ENCODE peak calls at places on chromosomes 7 and 10, in eight cellular contexts. M is AG04449, G is HCEC 1CT, Q is HEK293T, I is WTC11, R is dermis blood vessel endothelial cell, P is lower lobe of right lung, H is T-helper 9 cell. S is an unnamed sample.

GRCh38 chr7:82364671-82365070 is 78.9 kb downstream of the CACNA2D1 start:
- DNase-seq in I (no peak), M (no peak), G (no peak), Q (no peak), P (no peak), R (no peak), H (no peak), S (no peak)

GRCh38 chr7:82631998-82632397 is 188.4 kb upstream of the CACNA2D1 start:
- DNase-seq in Q (no peak), I (no peak), M (no peak), R (no peak), P (no peak), G (peak; percentile 23), H (no peak), S (no peak)

GRCh38 chr10:10930979-10931743 is 86.5 kb upstream of the CELF2 start:
- DNase-seq in P (no peak), G (no peak), M (no peak), R (peak; percentile 9), H (no peak), Q (no peak), I (peak; percentile 20), S (no peak)

GRCh38 chr10:7519351-7519750 is 108.5 kb upstream of the SFMBT2 start:
- DNase-seq in H (no peak), G (no peak), Q (no peak), M (no peak), I (no peak), R (no peak), P (no peak), S (no peak)

GRCh38 chr10:103765168-103765567 is 90.2 kb downstream of the SH3PXD2A start:
- DNase-seq in R (peak; percentile 86), I (no peak), M (no peak), P (no peak), Q (no peak), H (no peak), G (peak; percentile 71), S (no peak)

GRCh38 chr7:69192134-69192533 is 406.1 kb upstream of the AUTS2 start:
- DNase-seq in H (no peak), G (no peak), R (no peak), P (no peak), Q (no peak), I (no peak), M (no peak), S (no peak)

GRCh38 chr7:23287612-23288011 is 11.5 kb upstream of the MALSU1 start:
- DNase-seq in R (no peak), M (no peak), H (no peak), G (no peak), P (no peak), I (no peak), Q (no peak), S (no peak)

GRCh38 chr7:33677556-33677955 is 227.8 kb upstream of the BMPER start:
- DNase-seq in G (peak; percentile 77), M (no peak), H (no peak), I (no peak), P (no peak), Q (no peak), R (no peak), S (no peak)

GRCh38 chr7:152354061-152354460 is 81.7 kb downstream of the KMT2C start:
- DNase-seq in P (no peak), G (peak; percentile 18), I (no peak), R (no peak), H (no peak), M (no peak), Q (no peak), S (no peak)

GRCh38 chr10:125785831-125786230 is 10.2 kb upstream of the MMP21 start:
- DNase-seq in G (no peak), H (no peak), R (no peak), M (no peak), P (no peak), I (no peak), Q (no peak), S (no peak)

GRCh38 chr10:59465089-59465488 is 102.7 kb upstream of the FAM13C start:
- DNase-seq in M (no peak), P (no peak), I (no peak), H (no peak), G (peak; percentile 37), Q (no peak), R (peak; percentile 4), S (no peak)

GRCh38 chr10:93199221-93199681 is 125.6 kb downstream of the CYP26A1 start:
- DNase-seq in H (no peak), M (peak; percentile 38), G (peak; percentile 25), Q (no peak), R (peak; percentile 39), P (peak; percentile 73), I (no peak), S (peak; percentile 84)

GRCh38 chr10:43808136-43808535 is 159.5 kb upstream of the ZNF32 start:
- DNase-seq in H (no peak), R (peak; percentile 14), G (peak; percentile 14), M (no peak), P (no peak), I (no peak), Q (no peak), S (no peak)

GRCh38 chr7:19112290-19113000 is 5.0 kb downstream of the TWIST1 start:
- DNase-seq in M (peak; percentile 65), R (no peak), Q (no peak), H (no peak), I (peak; percentile 34), G (no peak), P (no peak), S (no peak)

GRCh38 chr7:21383217-21383832 is 44.6 kb upstream of the SP4 start:
- DNase-seq in Q (no peak), H (no peak), I (no peak), M (no peak), P (no peak), G (no peak), R (no peak), S (no peak)

GRCh38 chr7:138919912-138920311 is 61.3 kb downstream of the KIAA1549 start:
- DNase-seq in M (no peak), I (no peak), H (no peak), Q (no peak), G (no peak), P (no peak), R (no peak), S (no peak)

GRCh38 chr10:12195281-12195602 is 449 bp downstream of the NUDT5 start:
- DNase-seq in P (no peak), I (no peak), R (no peak), H (no peak), M (no peak), Q (peak; percentile 15), G (no peak), S (no peak)

GRCh38 chr10:317219-317868 is 182.1 kb downstream of the ZMYND11 start:
- DNase-seq in M (no peak), P (no peak), I (no peak), Q (no peak), G (peak; percentile 46), R (no peak), H (no peak), S (no peak)

GRCh38 chr10:93437000-93437945 is 44.9 kb downstream of the MYOF start:
- DNase-seq in G (peak; percentile 99), M (peak; percentile 98), I (peak; percentile 43), Q (peak; percentile 68), R (peak; percentile 98), P (peak; percentile 81), H (no peak), S (peak; percentile 89)

GRCh38 chr10:118798186-118798811 is 43.5 kb upstream of the CACUL1 start:
- DNase-seq in G (peak; percentile 79), R (no peak), P (no peak), I (no peak), Q (no peak), H (no peak), M (no peak), S (no peak)

GRCh38 chr10:16960573-16960972 is 143.3 kb upstream of the RSU1 start:
- DNase-seq in R (no peak), G (no peak), I (no peak), H (no peak), M (no peak), Q (no peak), P (no peak), S (no peak)

GRCh38 chr10:32795598-32796183 is 162.3 kb downstream of the ITGB1 start:
- DNase-seq in R (peak; percentile 58), H (no peak), P (no peak), G (peak; percentile 45), M (no peak), I (no peak), Q (peak; percentile 11), S (no peak)

GRCh38 chr7:12056381-12056780 is 154.7 kb upstream of the TMEM106B start:
- DNase-seq in I (no peak), Q (no peak), R (no peak), H (no peak), G (peak; percentile 37), P (no peak), M (no peak), S (no peak)

GRCh38 chr7:78161781-78162180 is 363.2 kb downstream of the PHTF2 start:
- DNase-seq in H (no peak), M (no peak), I (no peak), R (no peak), G (no peak), Q (no peak), P (no peak), S (no peak)

GRCh38 chr10:43078986-43079273 is 2.1 kb downstream of the RET start:
- DNase-seq in I (peak; percentile 88), R (peak; percentile 51), H (no peak), P (no peak), Q (peak; percentile 60), M (no peak), G (no peak), S (no peak)

GRCh38 chr7:93447509-93447908 is 127.0 kb downstream of the CALCR start:
- DNase-seq in H (no peak), G (no peak), M (no peak), R (no peak), I (no peak), Q (no peak), P (no peak), S (no peak)

GRCh38 chr7:21603972-21604749 is 61.3 kb downstream of the DNAH11 start:
- DNase-seq in H (no peak), G (no peak), P (no peak), I (no peak), Q (no peak), R (no peak), M (no peak), S (no peak)

GRCh38 chr7:157111311-157111710 is 27.4 kb upstream of the UBE3C start:
- DNase-seq in I (no peak), Q (no peak), H (no peak), M (no peak), R (no peak), P (no peak), G (no peak), S (no peak)

S was measured in ureter.